ENCODE peak calls at places on chromosome 4, in five cellular contexts. V is left colon; G is aorta; U is neuronal stem cell; N is stimulated activated naive CD4-positive, alpha-beta T cell. I is an unnamed sample.

GRCh38 chr4:109754093-109754857 is 24.4 kb upstream of the PLA2G12A start:
- DNase-seq in N (peak), U (no peak), G (no peak), V (no peak), I (no peak)

GRCh38 chr4:34323549-34324325 is 1920.6 kb downstream of the ARAP2 start:
- DNase-seq in N (no peak), G (no peak), U (no peak), V (no peak), I (no peak)

GRCh38 chr4:4735870-4736269 is 123.6 kb upstream of the MSX1 start:
- DNase-seq in G (no peak), N (no peak), U (no peak), V (no peak), I (no peak)

GRCh38 chr4:169085015-169085414 is 75.0 kb upstream of the CBR4 start:
- DNase-seq in G (no peak), V (no peak), N (no peak), U (no peak), I (no peak)

GRCh38 chr4:86977621-86978184 is 42.9 kb downstream of the AFF1 start:
- DNase-seq in U (no peak), G (no peak), N (no peak), V (peak), I (no peak)

GRCh38 chr4:174036111-174036510 is 247.4 kb downstream of the FBXO8 start:
- DNase-seq in G (no peak), N (no peak), U (no peak), V (no peak), I (no peak)

GRCh38 chr4:10063544-10064300 is 42.4 kb upstream of the SLC2A9 start:
- DNase-seq in V (peak), N (no peak), G (peak), U (peak), I (peak)

GRCh38 chr4:112357897-112358296 is 60.7 kb downstream of the ALPK1 start:
- DNase-seq in U (no peak), G (peak), V (no peak), N (no peak), I (no peak)

GRCh38 chr4:166839615-166840251 is 394.6 kb downstream of the SPOCK3 start:
- DNase-seq in N (no peak), U (no peak), V (no peak), G (no peak), I (no peak)

GRCh38 chr4:63556332-63556731 is 852.9 kb downstream of the TECRL start:
- DNase-seq in U (no peak), V (no peak), N (no peak), G (no peak), I (no peak)

GRCh38 chr4:98828801-98829200 is 100.1 kb downstream of the EIF4E start:
- DNase-seq in V (no peak), U (no peak), G (no peak), N (no peak), I (no peak)